ENCODE peak calls at places on chromosomes 3 and 15, in four cellular contexts. One of them, this sample, is unnamed. For H3K4me1, the result is how much of the 10 kb centered on the place peaks cover.

GRCh38 chr15:31439328-31439727 is 112.7 kb downstream of the KLF13 start:
- DNase-seq in HepG2: peak
- DNase-seq in H1: no peak
- DNase-seq in GM12878: no peak
- DNase-seq in this sample: no peak

GRCh38 chr3:113243846-113244245 is 32.5 kb downstream of the BOC start:
- DNase-seq in GM12878: no peak
- DNase-seq in HepG2: no peak
- DNase-seq in H1: no peak
- DNase-seq in this sample: no peak

GRCh38 chr15:23565395-23566069 is at the start of gene MKRN3:
- DNase-seq in GM12878: no peak
- DNase-seq in HepG2: peak
- DNase-seq in H1: no peak
- DNase-seq in this sample: no peak

GRCh38 chr3:150483226-150483625 is 63.1 kb downstream of the SERP1 start:
- DNase-seq in H1: no peak
- DNase-seq in HepG2: no peak
- DNase-seq in GM12878: no peak
- DNase-seq in this sample: no peak

GRCh38 chr15:61115241-61115640 is 113.9 kb downstream of the RORA start:
- DNase-seq in HepG2: no peak
- DNase-seq in H1: no peak
- DNase-seq in GM12878: no peak
- DNase-seq in this sample: no peak

GRCh38 chr15:92906563-92907081 is 6.5 kb downstream of the CHD2 start:
- DNase-seq in HepG2: no peak
- DNase-seq in GM12878: no peak
- DNase-seq in H1: no peak
- DNase-seq in this sample: no peak

GRCh38 chr3:41893977-41894376 is 67.9 kb downstream of the ULK4 start:
- DNase-seq in H1: no peak
- DNase-seq in HepG2: peak
- DNase-seq in GM12878: no peak
- DNase-seq in this sample: no peak

GRCh38 chr15:101608182-101608581 is 44.0 kb downstream of the TM2D3 start:
- DNase-seq in GM12878: no peak
- DNase-seq in HepG2: no peak
- DNase-seq in H1: no peak
- DNase-seq in this sample: no peak

GRCh38 chr15:43799209-43799944 is 643 bp downstream of the SERINC4 start:
- DNase-seq in HepG2: no peak
- DNase-seq in GM12878: no peak
- DNase-seq in H1: no peak
- DNase-seq in this sample: no peak

GRCh38 chr3:135057996-135058395 is 262.9 kb downstream of the EPHB1 start:
- DNase-seq in H1: no peak
- DNase-seq in HepG2: no peak
- DNase-seq in GM12878: no peak
- DNase-seq in this sample: no peak

GRCh38 chr15:48481802-48482201 is 150.6 kb downstream of the DUT start:
- DNase-seq in GM12878: no peak
- DNase-seq in H1: no peak
- DNase-seq in HepG2: no peak
- DNase-seq in this sample: no peak

GRCh38 chr3:164683516-164683915 is 394.8 kb downstream of the SI start:
- DNase-seq in HepG2: no peak
- DNase-seq in GM12878: no peak
- DNase-seq in H1: no peak
- DNase-seq in this sample: no peak

GRCh38 chr3:94098487-94098886 is 35.6 kb downstream of the NSUN3 start:
- DNase-seq in H1: no peak
- DNase-seq in HepG2: no peak
- DNase-seq in GM12878: no peak
- DNase-seq in this sample: no peak

GRCh38 chr3:177606891-177607290 is 409.6 kb upstream of the TBL1XR1 start:
- DNase-seq in GM12878: no peak
- DNase-seq in H1: no peak
- DNase-seq in HepG2: peak
- DNase-seq in this sample: no peak

GRCh38 chr15:78739996-78740903 is 71.0 kb downstream of the ADAMTS7 start:
- DNase-seq in H1: no peak
- DNase-seq in HepG2: peak
- DNase-seq in GM12878: no peak
- DNase-seq in this sample: peak

GRCh38 chr3:12973827-12974226 is 99.4 kb downstream of the IQSEC1 start:
- DNase-seq in H1: no peak
- DNase-seq in HepG2: no peak
- DNase-seq in GM12878: no peak
- DNase-seq in this sample: no peak

GRCh38 chr15:67997996-67998395 is 56.1 kb upstream of the PIAS1 start:
- DNase-seq in H1: no peak
- DNase-seq in GM12878: no peak
- DNase-seq in HepG2: no peak
- DNase-seq in this sample: no peak

GRCh38 chr15:55907797-55908196 is 85.6 kb downstream of the NEDD4 start:
- DNase-seq in GM12878: no peak
- DNase-seq in HepG2: no peak
- DNase-seq in H1: no peak
- DNase-seq in this sample: no peak

GRCh38 chr15:90099072-90099867 is 3.0 kb downstream of the IDH2 start:
- DNase-seq in HepG2: no peak
- DNase-seq in H1: no peak
- DNase-seq in GM12878: no peak
- DNase-seq in this sample: no peak

GRCh38 chr3:119042162-119042561 is 7.5 kb upstream of the IGSF11 start:
- DNase-seq in H1: no peak
- DNase-seq in HepG2: no peak
- DNase-seq in GM12878: no peak
- DNase-seq in this sample: no peak

GRCh38 chr3:6041894-6042293 is 819.0 kb upstream of the GRM7 start:
- DNase-seq in HepG2: no peak
- DNase-seq in GM12878: no peak
- DNase-seq in H1: no peak
- DNase-seq in this sample: no peak

GRCh38 chr3:71718069-71718468 is 7.1 kb downstream of the EIF4E3 start:
- DNase-seq in H1: no peak
- DNase-seq in GM12878: no peak
- DNase-seq in HepG2: no peak
- DNase-seq in this sample: no peak

GRCh38 chr15:73905224-73905827 is 20.9 kb upstream of the LOXL1 start:
- DNase-seq in HepG2: no peak
- DNase-seq in H1: no peak
- DNase-seq in GM12878: no peak
- DNase-seq in this sample: no peak

GRCh38 chr3:37905346-37905745 is 43.7 kb downstream of the CTDSPL start:
- DNase-seq in HepG2: no peak
- DNase-seq in GM12878: no peak
- DNase-seq in H1: no peak
- DNase-seq in this sample: no peak

GRCh38 chr3:37907906-37908305 is 46.2 kb downstream of the CTDSPL start:
- DNase-seq in GM12878: peak
- DNase-seq in HepG2: peak
- DNase-seq in H1: no peak
- DNase-seq in this sample: no peak

GRCh38 chr3:37907371-37907770 is 45.7 kb downstream of the CTDSPL start:
- DNase-seq in HepG2: no peak
- DNase-seq in H1: no peak
- DNase-seq in GM12878: no peak
- DNase-seq in this sample: no peak

GRCh38 chr3:37905987-37906674 is 44.5 kb downstream of the CTDSPL start:
- DNase-seq in GM12878: no peak
- DNase-seq in H1: no peak
- DNase-seq in HepG2: peak
- DNase-seq in this sample: no peak

DNA sequence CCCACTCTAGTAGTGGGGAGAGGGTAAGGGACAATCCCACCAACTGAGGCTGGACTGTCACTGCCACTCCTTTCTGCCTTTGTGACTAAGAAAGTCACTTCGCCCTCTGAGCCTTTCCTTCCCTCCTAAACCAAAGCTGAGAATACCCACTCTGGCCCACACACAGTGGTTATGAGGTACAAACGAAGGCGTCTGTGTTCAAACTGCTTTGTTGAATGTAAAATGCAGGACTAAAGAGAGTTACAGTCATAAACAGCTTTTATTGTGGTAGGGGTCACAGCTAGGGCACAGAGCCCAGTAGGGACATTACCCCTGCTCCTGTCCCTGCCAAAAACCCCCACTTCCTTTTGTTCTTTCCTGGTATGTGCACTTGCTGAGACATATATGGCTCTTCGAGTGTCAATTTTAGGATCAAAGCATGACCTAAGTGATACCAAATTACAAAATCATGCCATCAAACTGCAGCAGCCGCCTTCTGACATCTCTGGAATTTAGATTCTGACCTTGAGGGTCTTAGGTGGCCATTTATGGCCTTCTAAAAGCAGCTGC is 45.1 kb downstream of the CTDSPL start:
- DNase-seq in H1: no peak
- DNase-seq in HepG2: peak
- DNase-seq in GM12878: peak
- DNase-seq in this sample: no peak
- H3K9ac ChIP-seq in H1: no peak
- H3K9ac ChIP-seq in HepG2: peak
- H3K9ac ChIP-seq in GM12878: no peak
- H3K9ac ChIP-seq in this sample: no peak

DNA sequence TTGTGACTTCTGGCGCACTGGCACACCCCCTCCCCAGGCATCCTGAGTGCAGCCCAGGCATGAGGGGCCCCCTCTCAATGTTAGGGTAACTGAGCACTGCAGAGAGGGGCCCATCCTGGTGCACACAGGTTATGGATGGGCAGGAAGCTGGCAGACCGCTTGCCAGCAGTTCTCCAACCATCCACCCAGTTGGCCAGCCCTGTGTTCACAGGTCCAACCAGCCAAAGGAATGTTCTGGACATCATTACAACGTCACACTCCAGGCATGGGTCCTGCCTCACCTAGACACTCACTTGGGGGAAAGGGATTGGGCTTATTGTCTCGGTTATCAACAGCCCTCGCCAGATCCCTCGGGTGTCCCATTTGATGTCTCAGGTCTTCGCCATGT is 23.9 kb downstream of the ADCY5 start:
- DNase-seq in H1: no peak
- DNase-seq in GM12878: no peak
- DNase-seq in HepG2: no peak
- DNase-seq in this sample: no peak
- H3K4me1 ChIP-seq in H1: under half
- H3K4me1 ChIP-seq in GM12878: under half
- H3K4me1 ChIP-seq in HepG2: under half
- H3K4me1 ChIP-seq in this sample: under half

DNA sequence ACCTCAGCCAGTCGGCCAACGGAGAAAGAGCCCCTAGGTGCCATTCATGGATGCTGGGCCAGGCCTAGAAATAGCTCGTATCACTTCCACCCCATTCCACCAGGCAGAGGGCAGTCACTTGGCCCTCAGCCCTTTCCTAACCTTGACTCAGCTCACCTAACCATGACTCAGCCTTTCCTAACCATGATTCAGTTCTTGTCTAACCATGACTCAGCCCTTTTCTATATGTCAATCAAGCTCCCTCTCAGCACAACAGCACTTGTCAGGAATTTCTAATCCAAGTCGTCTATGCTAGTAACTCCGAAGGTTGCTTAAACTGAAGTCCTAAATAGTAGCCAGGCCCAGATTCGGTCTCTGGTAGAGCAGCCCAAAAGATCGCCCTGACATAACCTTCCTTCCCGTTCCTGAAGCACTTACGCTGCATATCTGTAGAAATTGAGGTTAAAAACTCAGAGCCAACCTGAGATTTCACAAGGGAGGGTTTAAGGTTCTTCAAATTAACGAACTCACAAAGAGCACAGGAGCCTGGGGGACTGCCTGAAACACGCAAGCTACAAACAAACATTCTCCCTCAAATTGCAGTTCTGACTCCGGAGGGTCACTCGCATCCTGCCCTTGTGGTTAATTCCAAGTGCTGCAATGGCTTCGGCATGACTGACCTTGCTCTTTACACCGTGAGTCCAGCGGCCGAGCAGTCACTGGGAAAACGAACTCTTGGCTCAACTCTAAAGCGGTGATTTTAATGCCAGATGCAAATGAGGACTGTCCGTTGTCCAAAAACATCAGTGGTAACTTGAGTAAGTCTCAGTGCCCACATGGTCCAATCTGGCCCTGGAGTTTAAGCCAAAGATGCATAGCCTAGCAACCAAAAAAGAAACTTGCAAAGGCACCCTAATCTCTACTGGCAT is 99.9 kb downstream of the ADAMTS17 start:
- DNase-seq in H1: no peak
- DNase-seq in HepG2: peak
- DNase-seq in GM12878: no peak
- DNase-seq in this sample: peak
- TF ChIP-seq SUZ12 in H1: no peak
- TF ChIP-seq SUZ12 in HepG2: no peak
- TF ChIP-seq SUZ12 in GM12878: no peak
- TF ChIP-seq SUZ12 in this sample: no peak

GRCh38 chr3:133573054-133573628 is 345 bp upstream of the CDV3 start:
- DNase-seq in HepG2: peak
- DNase-seq in H1: peak
- DNase-seq in GM12878: peak
- DNase-seq in this sample: peak

GRCh38 chr3:133572158-133573053 is 1.1 kb upstream of the CDV3 start:
- DNase-seq in GM12878: peak
- DNase-seq in H1: no peak
- DNase-seq in HepG2: no peak
- DNase-seq in this sample: no peak

GRCh38 chr3:133568294-133569014 is 5.0 kb upstream of the CDV3 start:
- DNase-seq in H1: no peak
- DNase-seq in GM12878: no peak
- DNase-seq in HepG2: peak
- DNase-seq in this sample: no peak

GRCh38 chr3:133570937-133571320 is 2.6 kb upstream of the CDV3 start:
- DNase-seq in GM12878: no peak
- DNase-seq in H1: no peak
- DNase-seq in HepG2: no peak
- DNase-seq in this sample: no peak

DNA sequence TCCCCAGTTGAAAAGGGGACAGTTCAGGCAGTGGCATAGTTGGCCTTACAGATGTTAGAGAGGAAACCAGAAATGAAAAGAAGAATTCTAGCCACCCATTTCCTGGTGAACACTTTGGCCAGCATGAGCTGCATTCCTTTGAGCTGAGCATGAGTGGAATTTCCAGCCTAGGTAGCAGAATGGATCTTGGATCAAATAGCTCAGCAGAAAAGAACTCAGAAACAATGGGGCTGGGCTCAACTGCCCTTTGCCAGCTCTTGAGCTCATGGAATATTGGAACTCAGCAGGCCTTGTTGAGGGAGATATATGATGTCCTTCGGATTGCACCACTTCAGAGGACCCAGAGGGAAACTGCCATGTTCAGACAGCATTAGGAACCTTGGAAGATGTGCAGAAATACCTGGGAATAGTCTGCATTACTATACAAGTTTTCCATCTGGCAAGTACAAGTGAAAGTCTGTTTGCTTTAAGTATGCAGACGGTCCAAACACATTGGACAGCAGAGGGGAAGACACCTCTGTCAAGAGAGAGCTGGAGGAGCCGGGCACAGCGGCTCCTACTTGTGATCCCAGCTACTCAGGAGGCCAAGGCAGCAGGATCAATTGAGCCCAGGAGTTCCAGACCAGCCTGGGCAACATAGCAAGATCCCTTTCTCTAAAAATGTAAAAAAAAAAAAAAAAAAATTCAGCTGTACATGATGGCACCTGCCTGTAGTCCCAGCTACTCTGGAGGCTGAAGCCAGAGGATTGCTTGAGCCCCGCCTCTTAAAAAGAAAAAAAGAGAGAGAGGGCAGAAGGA is 3.1 kb upstream of the CDV3 start:
- DNase-seq in HepG2: peak
- DNase-seq in H1: no peak
- DNase-seq in GM12878: no peak
- DNase-seq in this sample: no peak
- H3K9ac ChIP-seq in HepG2: no peak
- H3K9ac ChIP-seq in H1: no peak
- H3K9ac ChIP-seq in GM12878: no peak
- H3K9ac ChIP-seq in this sample: no peak

This sample was measured in NT2/D1.